ENCODE peak calls at places on chromosomes 12 and 14, in seven cellular contexts. E is EL; N is activated CD4-positive, alpha-beta T cell treated with anti-CD3 and anti-CD28 coated beads, Interleukin-2, amount 50 U/mL, for 48 hours; L is kidney tubule cell; O is coronary artery; G is activated gamma-delta T cell treated with Interleukin-2 at 50 U/mL for 16 hours; A is HT1080. B is an unnamed sample.

GRCh38 chr14:92540472-92541048 is 27.0 kb downstream of the RIN3 start:
- DNase-seq in E (peak), N (no peak), L (peak), O (peak), G (no peak), A (peak), B (peak)

GRCh38 chr12:97386133-97386581 is 76.4 kb upstream of the RMST start:
- DNase-seq in E (no peak), N (no peak), L (peak), O (no peak), G (no peak), A (no peak), B (no peak)

GRCh38 chr14:85625925-85626585 is 96.1 kb downstream of the FLRT2 start:
- DNase-seq in E (no peak), N (no peak), L (no peak), O (no peak), G (no peak), A (no peak), B (no peak)

GRCh38 chr12:80752464-80752863 is 35.8 kb downstream of the MYF5 start:
- DNase-seq in E (peak), N (no peak), L (no peak), O (no peak), G (no peak), A (no peak), B (no peak)

GRCh38 chr12:128823216-128823915 is 392 bp downstream of the SLC15A4 start:
- DNase-seq in E (no peak), N (peak), L (peak), O (no peak), G (peak), A (peak), B (no peak)

GRCh38 chr14:64303471-64303917 is 9.3 kb upstream of the ESR2 start:
- DNase-seq in E (peak), N (no peak), L (peak), O (no peak), G (no peak), A (peak), B (no peak)

GRCh38 chr14:104423224-104423681 is 156.3 kb upstream of the C14orf180 start:
- DNase-seq in E (no peak), N (no peak), L (no peak), O (peak), G (no peak), A (no peak), B (peak)

GRCh38 chr12:124913474-124914391 is 717 bp downstream of the UBC start:
- DNase-seq in E (peak), N (peak), L (peak), O (peak), G (peak), A (peak), B (peak)

GRCh38 chr14:99699071-99699760 is 15.1 kb downstream of the CYP46A1 start:
- DNase-seq in E (no peak), N (no peak), L (no peak), O (no peak), G (no peak), A (no peak), B (no peak)

GRCh38 chr12:50734409-50735263 is 29.3 kb upstream of the ATF1 start:
- DNase-seq in E (peak), N (peak), L (peak), O (no peak), G (peak), A (peak), B (no peak)

GRCh38 chr12:96368233-96368632 is 32.0 kb downstream of the CDK17 start:
- DNase-seq in E (no peak), N (no peak), L (no peak), O (no peak), G (no peak), A (no peak), B (no peak)

GRCh38 chr12:129296636-129297035 is 443.4 kb downstream of the GLT1D1 start:
- DNase-seq in E (no peak), N (no peak), L (no peak), O (no peak), G (no peak), A (peak), B (no peak)

GRCh38 chr12:4044101-4044500 is 170.9 kb upstream of the PARP11 start:
- DNase-seq in E (no peak), N (no peak), L (no peak), O (no peak), G (no peak), A (no peak), B (no peak)

GRCh38 chr14:55373784-55374725 is 37.6 kb downstream of the ATG14 start:
- DNase-seq in E (peak), N (peak), L (peak), O (no peak), G (peak), A (peak), B (no peak)

GRCh38 chr14:72888636-72889201 is 5.2 kb downstream of the DPF3 start:
- DNase-seq in E (peak), N (no peak), L (no peak), O (no peak), G (no peak), A (no peak), B (no peak)

GRCh38 chr12:33650832-33651231 is 211.2 kb upstream of the SYT10 start:
- DNase-seq in E (no peak), N (no peak), L (no peak), O (no peak), G (no peak), A (no peak), B (no peak)

GRCh38 chr12:87597114-87597513 is 432.1 kb downstream of the C12orf50 start:
- DNase-seq in E (no peak), N (no peak), L (no peak), O (no peak), G (no peak), A (no peak), B (no peak)

GRCh38 chr12:92070054-92070863 is 75.4 kb downstream of the BTG1 start:
- DNase-seq in E (no peak), N (no peak), L (peak), O (no peak), G (no peak), A (no peak), B (no peak)

GRCh38 chr14:63046339-63047268 is 1.3 kb upstream of the KCNH5 start:
- DNase-seq in E (no peak), N (no peak), L (no peak), O (no peak), G (no peak), A (no peak), B (no peak)

GRCh38 chr12:121799175-121799841 is 4.5 kb upstream of the SETD1B start:
- DNase-seq in E (peak), N (peak), L (peak), O (no peak), G (peak), A (no peak), B (peak)

GRCh38 chr14:24630087-24630871 is 3.7 kb downstream of the GZMB start:
- DNase-seq in E (no peak), N (no peak), L (no peak), O (no peak), G (no peak), A (no peak), B (no peak)

GRCh38 chr12:24743891-24744793 is 204.8 kb downstream of the BCAT1 start:
- DNase-seq in E (no peak), N (no peak), L (no peak), O (no peak), G (no peak), A (no peak), B (no peak)

GRCh38 chr12:21568115-21568514 is 36.5 kb downstream of the GYS2 start:
- DNase-seq in E (no peak), N (no peak), L (no peak), O (no peak), G (no peak), A (peak), B (no peak)

GRCh38 chr12:127398026-127398715 is 868.8 kb upstream of the TMEM132C start:
- DNase-seq in E (no peak), N (no peak), L (no peak), O (no peak), G (no peak), A (peak), B (no peak)

GRCh38 chr14:46717211-46717610 is 65.6 kb upstream of the RPL10L start:
- DNase-seq in E (no peak), N (no peak), L (peak), O (no peak), G (no peak), A (peak), B (no peak)

GRCh38 chr12:80712866-80713265 is 3.8 kb upstream of the MYF5 start:
- DNase-seq in E (no peak), N (no peak), L (no peak), O (no peak), G (no peak), A (no peak), B (no peak)